ENCODE peak calls at places on chromosomes 6 and 20, in six cellular contexts. R, F, Y, K, M and A are unnamed samples.

GRCh38 chr6:29479560-29479959 is 8.2 kb downstream of the MAS1L start:
- DNase-seq in R (no peak), F (no peak), Y (no peak), K (no peak), M (no peak), A (no peak)

GRCh38 chr6:131685266-131685780 is 15.9 kb downstream of the OR2A4 start:
- DNase-seq in R (no peak), F (no peak), Y (no peak), K (no peak), M (no peak), A (no peak)

GRCh38 chr6:63740709-63741108 is 105.1 kb downstream of the PHF3 start:
- DNase-seq in R (no peak), F (no peak), Y (no peak), K (no peak), M (no peak), A (no peak)

GRCh38 chr6:116761779-116762178 is 3.7 kb downstream of the FAM162B start:
- DNase-seq in R (no peak), F (no peak), Y (no peak), K (no peak), M (no peak), A (no peak)

GRCh38 chr6:156992396-156992795 is 215.2 kb downstream of the ARID1B start:
- DNase-seq in R (no peak), F (peak; percentile 60), Y (no peak), K (no peak), M (no peak), A (no peak)

GRCh38 chr20:16475225-16475624 is 98.0 kb downstream of the KIF16B start:
- DNase-seq in R (no peak), F (no peak), Y (no peak), K (no peak), M (no peak), A (no peak)

GRCh38 chr6:148657053-148657452 is 89.8 kb upstream of the UST start:
- DNase-seq in R (no peak), F (no peak), Y (no peak), K (no peak), M (no peak), A (no peak)

GRCh38 chr20:41135187-41135887 is 2.0 kb upstream of the PLCG1 start:
- DNase-seq in R (peak; percentile 32), F (peak; percentile 57), Y (no peak), K (peak; percentile 65), M (no peak), A (peak; percentile 17)

GRCh38 chr6:140160494-140160893 is 786.0 kb upstream of the CITED2 start:
- DNase-seq in R (no peak), F (no peak), Y (no peak), K (no peak), M (no peak), A (no peak)

GRCh38 chr6:30548375-30548774 is 7.9 kb downstream of the GNL1 start:
- DNase-seq in R (no peak), F (no peak), Y (no peak), K (no peak), M (no peak), A (no peak)

GRCh38 chr6:105824732-105825131 is 261.4 kb upstream of the PRDM1 start:
- DNase-seq in R (no peak), F (no peak), Y (no peak), K (peak; percentile 13), M (no peak), A (no peak)

GRCh38 chr6:12254228-12254627 is 35.9 kb upstream of the EDN1 start:
- DNase-seq in R (no peak), F (no peak), Y (no peak), K (no peak), M (no peak), A (no peak)

GRCh38 chr6:119027465-119027864 is 51.0 kb downstream of the FAM184A start:
- DNase-seq in R (no peak), F (no peak), Y (no peak), K (no peak), M (no peak), A (no peak)

GRCh38 chr6:150857062-150857905 is 8.2 kb upstream of the MTHFD1L start:
- DNase-seq in R (no peak), F (no peak), Y (no peak), K (no peak), M (no peak), A (no peak)

GRCh38 chr20:56359212-56360132 is 698 bp downstream of the FAM210B start:
- DNase-seq in R (peak; percentile 14), F (peak; percentile 71), Y (peak; percentile 10), K (no peak), M (peak; percentile 54), A (no peak)

GRCh38 chr6:21103626-21104224 is 489.8 kb upstream of the SOX4 start:
- DNase-seq in R (no peak), F (no peak), Y (no peak), K (no peak), M (no peak), A (no peak)

GRCh38 chr6:165616116-165616515 is 46.9 kb downstream of the PDE10A start:
- DNase-seq in R (no peak), F (no peak), Y (no peak), K (no peak), M (no peak), A (no peak)

GRCh38 chr6:146484411-146484810 is 59.2 kb upstream of the RAB32 start:
- DNase-seq in R (no peak), F (no peak), Y (no peak), K (no peak), M (no peak), A (no peak)

GRCh38 chr20:38748863-38749153 is 548 bp downstream of the ACTR5 start:
- DNase-seq in R (no peak), F (no peak), Y (no peak), K (peak; percentile 59), M (no peak), A (peak; percentile 11)

GRCh38 chr6:79841577-79842381 is 105.6 kb downstream of the ELOVL4 start:
- DNase-seq in R (peak; percentile 33), F (no peak), Y (no peak), K (no peak), M (no peak), A (no peak)

GRCh38 chr6:54776891-54777290 is 69.7 kb upstream of the FAM83B start:
- DNase-seq in R (no peak), F (no peak), Y (no peak), K (no peak), M (no peak), A (no peak)

GRCh38 chr6:166598441-166599138 is 12.1 kb upstream of the RAMACL start:
- DNase-seq in R (no peak), F (no peak), Y (no peak), K (no peak), M (no peak), A (no peak)

GRCh38 chr6:7115452-7116223 is 7.9 kb downstream of the RREB1 start:
- DNase-seq in R (no peak), F (no peak), Y (no peak), K (no peak), M (no peak), A (no peak)

GRCh38 chr20:31968299-31969126 is 562 bp downstream of the XKR7 start:
- DNase-seq in R (peak; percentile 44), F (peak; percentile 84), Y (no peak), K (peak; percentile 64), M (peak; percentile 18), A (no peak)

GRCh38 chr6:126773122-126773805 is 345.2 kb upstream of the RSPO3 start:
- DNase-seq in R (no peak), F (no peak), Y (no peak), K (no peak), M (no peak), A (no peak)

GRCh38 chr20:39036011-39036410 is 73.9 kb downstream of the DHX35 start:
- DNase-seq in R (no peak), F (no peak), Y (no peak), K (no peak), M (no peak), A (no peak)